ENCODE peak calls at places on chromosomes 5 and 9, in five cellular contexts. K is A549, U is gastrocnemius medialis, I is HCT116, X is IMR-90. Q is an unnamed sample.

GRCh38 chr5:113510836-113511451 is 2.5 kb upstream of the YTHDC2 start:
- DNase-seq in X (peak; percentile 69), U (no peak), I (peak; percentile 39), K (no peak), Q (no peak)

GRCh38 chr5:151901611-151902010 is 23.0 kb downstream of the GLRA1 start:
- DNase-seq in X (no peak), I (no peak), U (no peak), K (no peak), Q (no peak)

GRCh38 chr5:178440163-178440545 is 150.0 kb downstream of the COL23A1 start:
- DNase-seq in U (no peak), K (no peak), X (no peak), I (no peak), Q (no peak)

GRCh38 chr5:24389968-24390367 is 254.8 kb downstream of the CDH10 start:
- DNase-seq in U (no peak), I (no peak), X (no peak), K (no peak), Q (no peak)

GRCh38 chr5:108607421-108607820 is 140.3 kb upstream of the FER start:
- DNase-seq in X (no peak), I (no peak), K (no peak), U (no peak), Q (no peak)

GRCh38 chr5:149838881-149839739 is 105.5 kb downstream of the PDE6A start:
- DNase-seq in U (no peak), I (peak; percentile 22), X (peak; percentile 78), K (peak; percentile 43), Q (peak; percentile 79)

GRCh38 chr9:101093620-101094019 is 65.1 kb downstream of the PLPPR1 start:
- DNase-seq in I (no peak), K (no peak), X (no peak), U (no peak), Q (peak; percentile 19)

GRCh38 chr9:83959061-83959460 is 21.0 kb downstream of the HNRNPK start:
- DNase-seq in I (no peak), X (peak; percentile 86), U (peak; percentile 52), K (no peak), Q (no peak)

GRCh38 chr5:126069329-126069728 is 353.9 kb upstream of the GRAMD2B start:
- DNase-seq in I (no peak), X (no peak), U (no peak), K (no peak), Q (no peak)

DNA sequence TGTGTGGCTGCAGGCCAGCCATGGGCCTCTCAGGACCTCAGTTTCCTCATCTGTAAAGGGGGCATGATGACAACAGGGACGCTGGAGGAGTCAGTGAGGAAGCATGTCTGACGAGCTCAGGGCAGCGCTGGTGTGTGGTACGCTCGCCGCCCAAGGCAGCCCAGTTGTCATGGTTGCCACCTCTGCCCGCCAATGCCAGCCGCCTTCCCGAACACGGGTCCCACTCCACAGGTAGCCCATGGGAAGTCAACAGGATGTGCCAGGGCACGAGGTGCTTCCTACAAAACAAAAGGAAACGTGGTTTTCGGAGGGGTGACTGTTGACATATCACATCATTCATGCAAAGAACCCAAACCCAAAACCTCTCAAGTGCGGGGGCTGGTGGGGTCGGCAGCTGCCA is 58.1 kb downstream of the NEK6 start:
- DNase-seq in U (no peak), K (no peak), X (no peak), I (no peak), Q (no peak)
- TF ChIP-seq POLR2A in U (no peak), K (no peak), X (no peak), I (no peak), Q (no peak)

DNA sequence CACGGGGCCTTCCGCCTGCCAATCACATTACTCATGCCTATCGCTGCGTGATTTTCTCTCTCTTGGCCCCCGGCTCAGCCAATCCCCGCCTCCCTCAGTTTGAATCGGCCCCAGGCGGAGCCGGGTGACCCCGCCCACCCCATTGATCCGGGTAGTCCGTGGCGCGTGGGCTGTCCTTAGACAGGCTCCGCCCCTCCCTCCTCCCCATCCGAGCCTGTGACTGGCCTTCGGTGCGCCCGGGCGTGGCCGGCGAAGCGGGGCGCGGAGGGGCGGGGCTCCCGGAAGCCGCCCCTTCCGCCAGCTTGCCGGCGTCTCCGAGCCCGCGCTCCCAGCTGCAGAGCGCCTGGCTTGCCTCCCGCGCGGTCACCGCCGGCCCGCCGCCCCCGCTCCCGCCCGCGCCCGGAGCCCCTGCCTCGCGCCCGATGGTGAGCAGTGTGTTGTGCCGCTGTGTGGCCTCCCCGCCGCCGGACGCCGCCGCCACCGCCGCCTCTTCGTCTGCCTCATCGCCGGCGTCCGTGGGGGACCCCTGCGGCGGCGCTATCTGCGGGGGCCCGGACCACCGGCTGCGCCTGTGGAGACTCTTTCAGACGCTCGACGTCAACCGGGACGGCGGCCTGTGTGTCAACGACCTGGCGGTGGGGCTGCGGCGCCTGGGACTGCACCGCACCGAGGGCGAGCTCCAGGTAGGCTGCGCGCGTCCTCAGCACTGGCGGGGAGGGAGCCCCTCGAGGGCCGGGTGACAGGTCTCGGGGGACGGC is at the start of gene SLC25A25:
- DNase-seq in I (peak; percentile 97), X (peak; percentile 99), U (peak; percentile 99), K (peak; percentile 96), Q (peak; percentile 99)
- TF ChIP-seq POLR2A in I (no peak), X (peak; percentile 68), U (peak; percentile 88), K (peak; percentile 70), Q (peak; percentile 94)

DNA sequence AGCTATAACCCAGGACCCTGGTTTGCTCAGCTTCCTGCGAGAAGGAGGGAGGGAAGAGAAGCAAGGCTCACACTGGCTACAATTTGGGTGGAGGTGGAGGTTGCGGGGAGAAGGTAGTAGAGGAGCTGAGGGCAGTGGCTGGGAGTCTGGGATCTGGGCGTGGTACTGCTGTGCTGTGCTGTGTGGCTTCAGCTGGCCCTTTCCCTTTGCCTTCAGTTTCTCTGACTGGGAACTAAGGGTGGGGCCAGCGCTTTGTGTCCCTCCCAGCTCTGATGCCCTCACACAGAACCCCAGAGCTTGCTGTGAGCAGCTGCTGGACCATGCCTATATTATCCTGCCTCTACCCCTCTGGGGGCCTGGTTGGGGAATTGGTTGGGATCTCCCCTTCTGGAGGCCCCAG is 60.9 kb downstream of the RGS3 start:
- DNase-seq in K (no peak), U (no peak), I (no peak), X (no peak), Q (no peak)
- TF ChIP-seq POLR2A in K (no peak), U (no peak), I (no peak), X (no peak), Q (no peak)

DNA sequence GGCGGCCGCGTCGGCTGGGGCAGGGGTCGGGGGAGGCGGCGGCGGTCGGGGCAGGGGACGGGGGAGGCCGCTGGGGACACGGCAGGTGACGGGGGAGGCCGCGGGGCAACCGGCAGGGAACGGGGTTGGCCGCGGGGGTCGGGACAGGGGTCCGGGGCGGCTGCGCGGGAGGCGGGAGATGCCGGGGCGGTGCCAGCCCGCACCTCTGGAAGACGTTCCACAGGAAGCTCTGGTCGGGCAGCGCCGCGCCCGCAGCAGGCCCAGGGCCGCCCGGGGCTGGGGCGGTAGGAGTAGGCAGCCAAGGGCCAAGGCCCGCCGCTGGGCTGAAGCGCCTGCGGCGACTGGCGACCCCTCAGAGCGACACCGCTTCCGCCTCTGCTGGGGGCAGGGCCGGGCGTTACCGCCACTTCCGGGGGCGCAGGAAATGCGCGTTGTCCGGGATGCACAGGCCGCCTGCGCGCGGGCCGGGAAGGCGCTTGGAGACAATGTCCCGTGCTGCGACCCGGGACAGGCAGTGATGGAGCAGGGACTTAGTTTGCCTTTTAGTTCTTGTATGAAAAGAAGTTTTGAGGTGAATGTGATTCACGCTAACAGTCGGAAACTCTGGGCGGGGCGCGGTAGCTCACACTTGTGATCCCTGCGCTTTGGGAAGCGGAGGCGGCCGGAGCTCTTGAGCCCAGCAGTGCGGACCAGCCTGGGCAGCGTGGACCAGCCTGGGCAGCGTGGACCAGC is 110.0 kb upstream of the LPCAT1 start:
- DNase-seq in I (peak; percentile 35), X (peak; percentile 36), U (peak; percentile 73), K (peak; percentile 49), Q (no peak)
- TF ChIP-seq POLR2A in I (peak; percentile 94), X (peak; percentile 38), U (peak; percentile 76), K (peak; percentile 94), Q (peak; percentile 68)

DNA sequence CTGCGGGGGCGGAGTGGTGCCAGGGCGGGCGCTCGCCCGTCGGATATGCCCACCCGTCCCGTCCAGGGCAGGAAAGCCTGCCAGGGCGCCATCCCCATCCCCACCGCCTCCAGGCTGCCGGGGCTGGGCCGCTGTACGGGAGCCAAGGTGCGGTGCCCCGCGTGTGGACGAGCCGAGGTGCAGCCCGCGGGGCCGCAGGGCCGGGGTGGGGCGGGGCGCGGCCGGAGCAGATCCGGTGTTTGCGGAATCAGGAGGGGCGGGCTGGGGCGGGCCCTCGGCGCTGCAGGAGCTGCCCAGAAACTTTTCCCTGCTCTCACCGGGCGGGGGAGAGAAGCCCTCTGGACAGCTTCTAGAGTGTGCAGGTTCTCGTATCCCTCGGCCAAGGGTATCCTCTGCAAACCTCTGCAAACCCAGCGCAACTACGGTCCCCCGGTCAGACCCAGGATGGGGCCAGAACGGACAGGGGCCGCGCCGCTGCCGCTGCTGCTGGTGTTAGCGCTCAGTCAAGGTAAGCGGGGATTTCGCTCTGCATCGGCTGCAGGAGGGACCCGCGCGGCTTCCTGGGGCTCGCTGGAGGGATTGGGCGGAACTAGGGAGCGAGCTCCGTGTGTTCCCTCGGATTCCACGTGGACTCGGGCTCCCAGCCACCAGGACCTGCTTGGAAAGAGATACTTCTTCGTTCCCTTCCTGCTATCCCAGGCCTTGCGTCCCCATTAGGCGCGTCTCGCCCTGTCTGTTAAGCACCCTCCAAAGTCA is at the start of gene ITGA2:
- DNase-seq in K (peak; percentile 72), U (peak; percentile 12), I (peak; percentile 36), X (peak; percentile 40), Q (peak; percentile 39)
- TF ChIP-seq POLR2A in K (peak; percentile 72), U (no peak), I (no peak), X (peak; percentile 35), Q (no peak)

Q was measured in H54.